ENCODE peak calls at places on chromosomes 4 and X, in nine cellular contexts. L, G, N, X, E, R, U, T and V are unnamed samples.

GRCh38 chrX:78366576-78366975 is 39.2 kb upstream of the CYSLTR1 start:
- DNase-seq in L (no peak), G (no peak), N (no peak), X (no peak), E (no peak), R (no peak), U (no peak), T (no peak), V (no peak)

GRCh38 chr4:16636911-16637630 is 261.4 kb downstream of the LDB2 start:
- DNase-seq in L (no peak), G (no peak), N (no peak), X (peak), E (no peak), R (no peak), U (no peak), T (no peak), V (no peak)

GRCh38 chr4:108247511-108248088 is 78.9 kb upstream of the LEF1 start:
- DNase-seq in L (no peak), G (no peak), N (no peak), X (no peak), E (no peak), R (no peak), U (peak), T (no peak), V (no peak)

GRCh38 chr4:184104419-184105101 is 113.1 kb downstream of the ENPP6 start:
- DNase-seq in L (no peak), G (no peak), N (no peak), X (no peak), E (no peak), R (no peak), U (no peak), T (no peak), V (no peak)

GRCh38 chr4:1381944-1382541 is 24.2 kb downstream of the NKX1-1 start:
- DNase-seq in L (no peak), G (no peak), N (no peak), X (no peak), E (no peak), R (no peak), U (no peak), T (no peak), V (no peak)

GRCh38 chr4:36241771-36242170 is 2.5 kb downstream of the ARAP2 start:
- DNase-seq in L (no peak), G (no peak), N (peak), X (no peak), E (no peak), R (no peak), U (peak), T (no peak), V (no peak)

GRCh38 chr4:136934601-136935000 is 597.7 kb downstream of the PCDH18 start:
- DNase-seq in L (no peak), G (no peak), N (no peak), X (peak), E (no peak), R (no peak), U (no peak), T (no peak), V (no peak)

GRCh38 chr4:41932988-41933387 is 2.2 kb upstream of the TMEM33 start:
- DNase-seq in L (no peak), G (no peak), N (no peak), X (no peak), E (no peak), R (no peak), U (no peak), T (no peak), V (no peak)

GRCh38 chr4:165461176-165461835 is 82.5 kb downstream of the CPE start:
- DNase-seq in L (peak), G (peak), N (no peak), X (peak), E (no peak), R (no peak), U (peak), T (no peak), V (peak)

GRCh38 chrX:149494844-149495565 is 10.1 kb downstream of the IDS start:
- DNase-seq in L (no peak), G (no peak), N (no peak), X (peak), E (no peak), R (no peak), U (peak), T (no peak), V (no peak)

GRCh38 chr4:158610790-158611189 is 60.9 kb downstream of the C4orf46 start:
- DNase-seq in L (no peak), G (peak), N (no peak), X (no peak), E (no peak), R (no peak), U (peak), T (no peak), V (no peak)

GRCh38 chr4:139907001-139907809 is 241.6 kb downstream of the MGST2 start:
- DNase-seq in L (no peak), G (peak), N (no peak), X (no peak), E (no peak), R (no peak), U (no peak), T (no peak), V (no peak)

GRCh38 chr4:47145630-47146029 is 114.3 kb downstream of the GABRB1 start:
- DNase-seq in L (peak), G (peak), N (peak), X (peak), E (no peak), R (no peak), U (peak), T (no peak), V (peak)

GRCh38 chrX:130171446-130172126 is at the start of gene RAB33A:
- DNase-seq in L (no peak), G (peak), N (no peak), X (no peak), E (peak), R (no peak), U (no peak), T (peak), V (no peak)

GRCh38 chr4:26206981-26207380 is 113.8 kb upstream of the RBPJ start:
- DNase-seq in L (no peak), G (no peak), N (no peak), X (peak), E (no peak), R (no peak), U (no peak), T (no peak), V (no peak)

GRCh38 chrX:44828008-44828605 is 15.7 kb upstream of the DUSP21 start:
- DNase-seq in L (peak), G (peak), N (peak), X (peak), E (no peak), R (no peak), U (peak), T (no peak), V (peak)

GRCh38 chr4:91089194-91089593 is 962.0 kb downstream of the CCSER1 start:
- DNase-seq in L (no peak), G (no peak), N (no peak), X (no peak), E (no peak), R (no peak), U (no peak), T (no peak), V (no peak)

GRCh38 chr4:84870398-84871163 is 95.9 kb downstream of the WDFY3 start:
- DNase-seq in L (no peak), G (peak), N (peak), X (peak), E (no peak), R (no peak), U (peak), T (no peak), V (peak)

GRCh38 chr4:142846105-142846728 is at the start of gene INPP4B:
- DNase-seq in L (no peak), G (peak), N (peak), X (peak), E (peak), R (peak), U (peak), T (peak), V (peak)

GRCh38 chr4:44448548-44449443 is at the start of gene KCTD8:
- DNase-seq in L (peak), G (peak), N (peak), X (peak), E (peak), R (peak), U (peak), T (peak), V (peak)

GRCh38 chr4:121041307-121042090 is 30.8 kb downstream of the NDNF start:
- DNase-seq in L (no peak), G (no peak), N (no peak), X (no peak), E (no peak), R (peak), U (peak), T (no peak), V (no peak)

GRCh38 chr4:152015597-152016324 is 255.0 kb upstream of the GATB start:
- DNase-seq in L (no peak), G (no peak), N (no peak), X (no peak), E (no peak), R (no peak), U (no peak), T (no peak), V (no peak)

GRCh38 chrX:152833378-152833777 is 2.5 kb downstream of the NSDHL start:
- DNase-seq in L (no peak), G (no peak), N (no peak), X (no peak), E (no peak), R (no peak), U (no peak), T (no peak), V (no peak)

GRCh38 chr4:47471064-47471463 is 7.6 kb upstream of the COMMD8 start:
- DNase-seq in L (no peak), G (no peak), N (no peak), X (no peak), E (no peak), R (no peak), U (no peak), T (no peak), V (no peak)

GRCh38 chrX:136369377-136369776 is 68.6 kb downstream of the ADGRG4 start:
- DNase-seq in L (no peak), G (no peak), N (no peak), X (no peak), E (no peak), R (no peak), U (no peak), T (no peak), V (no peak)

GRCh38 chrX:14356401-14356800 is 172.9 kb upstream of the GLRA2 start:
- DNase-seq in L (no peak), G (no peak), N (no peak), X (peak), E (no peak), R (no peak), U (peak), T (no peak), V (no peak)

GRCh38 chr4:32140636-32141035 is 1420.5 kb downstream of the PCDH7 start:
- DNase-seq in L (peak), G (peak), N (peak), X (peak), E (no peak), R (no peak), U (peak), T (no peak), V (peak)

GRCh38 chr4:151801547-151802516 is 41.0 kb upstream of the GATB start:
- DNase-seq in L (no peak), G (peak), N (peak), X (peak), E (no peak), R (peak), U (peak), T (peak), V (no peak)

GRCh38 chr4:16104520-16104919 is 20.7 kb upstream of the PROM1 start:
- DNase-seq in L (no peak), G (no peak), N (no peak), X (no peak), E (no peak), R (no peak), U (no peak), T (no peak), V (no peak)

GRCh38 chr4:64890131-64890710 is 481.0 kb upstream of the TECRL start:
- DNase-seq in L (no peak), G (no peak), N (no peak), X (no peak), E (no peak), R (no peak), U (no peak), T (no peak), V (no peak)

GRCh38 chr4:158346576-158346975 is 136.3 kb downstream of the TMEM144 start:
- DNase-seq in L (no peak), G (no peak), N (no peak), X (no peak), E (no peak), R (no peak), U (no peak), T (no peak), V (no peak)

GRCh38 chr4:156497486-156497885 is 474.1 kb downstream of the PDGFC start:
- DNase-seq in L (no peak), G (no peak), N (no peak), X (no peak), E (no peak), R (no peak), U (no peak), T (no peak), V (no peak)